ENCODE peak calls at places on chromosomes 13 and 19, in five cellular contexts. One of them, this sample, is unnamed.

GRCh38 chr13:110485604-110486003 is 75.9 kb downstream of the RAB20 start:
- DNase-seq in foreskin fibroblast: no peak
- DNase-seq in breast epithelium: no peak
- DNase-seq in cardiac fibroblast: no peak
- DNase-seq in RWPE2: no peak
- DNase-seq in this sample: no peak

GRCh38 chr13:99056381-99057014 is 78.6 kb upstream of the DOCK9 start:
- DNase-seq in RWPE2: no peak
- DNase-seq in cardiac fibroblast: no peak
- DNase-seq in breast epithelium: no peak
- DNase-seq in foreskin fibroblast: peak
- DNase-seq in this sample: no peak

GRCh38 chr19:51676566-51677083 is 16.5 kb upstream of the SPACA6 start:
- DNase-seq in cardiac fibroblast: no peak
- DNase-seq in RWPE2: no peak
- DNase-seq in foreskin fibroblast: no peak
- DNase-seq in breast epithelium: no peak
- DNase-seq in this sample: no peak

GRCh38 chr19:46303702-46304397 is 7.0 kb downstream of the HIF3A start:
- DNase-seq in breast epithelium: peak
- DNase-seq in cardiac fibroblast: peak
- DNase-seq in foreskin fibroblast: peak
- DNase-seq in RWPE2: no peak
- DNase-seq in this sample: no peak

GRCh38 chr13:110379905-110380341 is 72.8 kb downstream of the COL4A2 start:
- DNase-seq in foreskin fibroblast: peak
- DNase-seq in cardiac fibroblast: no peak
- DNase-seq in RWPE2: no peak
- DNase-seq in breast epithelium: no peak
- DNase-seq in this sample: no peak

GRCh38 chr13:46359731-46360130 is 27.3 kb downstream of the RUBCNL start:
- DNase-seq in breast epithelium: no peak
- DNase-seq in RWPE2: no peak
- DNase-seq in cardiac fibroblast: peak
- DNase-seq in foreskin fibroblast: peak
- DNase-seq in this sample: peak

GRCh38 chr13:21670883-21671792 is at the start of gene FGF9:
- DNase-seq in breast epithelium: peak
- DNase-seq in foreskin fibroblast: peak
- DNase-seq in RWPE2: no peak
- DNase-seq in cardiac fibroblast: peak
- DNase-seq in this sample: peak

GRCh38 chr13:24821207-24821606 is 57.2 kb downstream of the RNF17 start:
- DNase-seq in RWPE2: no peak
- DNase-seq in breast epithelium: no peak
- DNase-seq in foreskin fibroblast: no peak
- DNase-seq in cardiac fibroblast: no peak
- DNase-seq in this sample: no peak

GRCh38 chr19:33285441-33285927 is 16.9 kb downstream of the CEBPA start:
- DNase-seq in cardiac fibroblast: no peak
- DNase-seq in RWPE2: no peak
- DNase-seq in breast epithelium: no peak
- DNase-seq in foreskin fibroblast: no peak
- DNase-seq in this sample: no peak

GRCh38 chr19:45079063-45079910 is at the start of gene GEMIN7:
- DNase-seq in foreskin fibroblast: peak
- DNase-seq in cardiac fibroblast: peak
- DNase-seq in RWPE2: no peak
- DNase-seq in breast epithelium: peak
- DNase-seq in this sample: no peak

GRCh38 chr13:99855516-99855915 is 116.1 kb downstream of the ZIC5 start:
- DNase-seq in foreskin fibroblast: no peak
- DNase-seq in breast epithelium: no peak
- DNase-seq in RWPE2: no peak
- DNase-seq in cardiac fibroblast: no peak
- DNase-seq in this sample: no peak

GRCh38 chr19:7257148-7258041 is 36.8 kb downstream of the INSR start:
- DNase-seq in RWPE2: no peak
- DNase-seq in cardiac fibroblast: peak
- DNase-seq in breast epithelium: no peak
- DNase-seq in foreskin fibroblast: peak
- DNase-seq in this sample: no peak

GRCh38 chr19:54178581-54179261 is 5.8 kb upstream of the TMC4 start:
- DNase-seq in breast epithelium: no peak
- DNase-seq in cardiac fibroblast: no peak
- DNase-seq in RWPE2: no peak
- DNase-seq in foreskin fibroblast: no peak
- DNase-seq in this sample: no peak

GRCh38 chr13:51995677-51996551 is 15.3 kb downstream of the ATP7B start:
- DNase-seq in foreskin fibroblast: no peak
- DNase-seq in cardiac fibroblast: peak
- DNase-seq in RWPE2: no peak
- DNase-seq in breast epithelium: no peak
- DNase-seq in this sample: peak

GRCh38 chr13:54373211-54373610 is 1344.6 kb downstream of the OLFM4 start:
- DNase-seq in RWPE2: no peak
- DNase-seq in foreskin fibroblast: no peak
- DNase-seq in cardiac fibroblast: no peak
- DNase-seq in breast epithelium: no peak
- DNase-seq in this sample: no peak

GRCh38 chr19:46678110-46678732 is 17.2 kb upstream of the DACT3 start:
- DNase-seq in RWPE2: no peak
- DNase-seq in breast epithelium: no peak
- DNase-seq in foreskin fibroblast: peak
- DNase-seq in cardiac fibroblast: no peak
- DNase-seq in this sample: no peak

GRCh38 chr19:5703819-5704818 is 14.0 kb downstream of the RPL36 start:
- DNase-seq in RWPE2: no peak
- DNase-seq in breast epithelium: no peak
- DNase-seq in foreskin fibroblast: no peak
- DNase-seq in cardiac fibroblast: no peak
- DNase-seq in this sample: no peak

GRCh38 chr19:6078068-6078467 is 32.2 kb downstream of the RFX2 start:
- DNase-seq in RWPE2: no peak
- DNase-seq in foreskin fibroblast: no peak
- DNase-seq in breast epithelium: no peak
- DNase-seq in cardiac fibroblast: no peak
- DNase-seq in this sample: no peak

GRCh38 chr19:19214892-19215291 is 3.1 kb downstream of the NCAN start:
- DNase-seq in breast epithelium: no peak
- DNase-seq in foreskin fibroblast: peak
- DNase-seq in cardiac fibroblast: peak
- DNase-seq in RWPE2: no peak
- DNase-seq in this sample: no peak

GRCh38 chr19:49213791-49214190 is 56.2 kb downstream of the TRPM4 start:
- DNase-seq in foreskin fibroblast: no peak
- DNase-seq in breast epithelium: no peak
- DNase-seq in RWPE2: no peak
- DNase-seq in cardiac fibroblast: no peak
- DNase-seq in this sample: no peak

GRCh38 chr19:29260477-29261317 is 47.7 kb upstream of the UQCRFS1 start:
- DNase-seq in cardiac fibroblast: peak
- DNase-seq in RWPE2: no peak
- DNase-seq in breast epithelium: no peak
- DNase-seq in foreskin fibroblast: peak
- DNase-seq in this sample: no peak

GRCh38 chr19:21603431-21604153 is 98.2 kb downstream of the ZNF429 start:
- DNase-seq in RWPE2: no peak
- DNase-seq in cardiac fibroblast: no peak
- DNase-seq in foreskin fibroblast: no peak
- DNase-seq in breast epithelium: no peak
- DNase-seq in this sample: no peak

GRCh38 chr19:13881231-13881691 is 4.3 kb downstream of the NANOS3 start:
- DNase-seq in RWPE2: no peak
- DNase-seq in cardiac fibroblast: peak
- DNase-seq in breast epithelium: peak
- DNase-seq in foreskin fibroblast: peak
- DNase-seq in this sample: no peak

GRCh38 chr13:34028496-34029442 is 210.8 kb downstream of the RFC3 start:
- DNase-seq in foreskin fibroblast: no peak
- DNase-seq in RWPE2: no peak
- DNase-seq in cardiac fibroblast: no peak
- DNase-seq in breast epithelium: no peak
- DNase-seq in this sample: no peak

GRCh38 chr13:39047560-39047959 is 9.3 kb downstream of the NHLRC3 start:
- DNase-seq in foreskin fibroblast: no peak
- DNase-seq in breast epithelium: no peak
- DNase-seq in cardiac fibroblast: no peak
- DNase-seq in RWPE2: no peak
- DNase-seq in this sample: no peak

DNA sequence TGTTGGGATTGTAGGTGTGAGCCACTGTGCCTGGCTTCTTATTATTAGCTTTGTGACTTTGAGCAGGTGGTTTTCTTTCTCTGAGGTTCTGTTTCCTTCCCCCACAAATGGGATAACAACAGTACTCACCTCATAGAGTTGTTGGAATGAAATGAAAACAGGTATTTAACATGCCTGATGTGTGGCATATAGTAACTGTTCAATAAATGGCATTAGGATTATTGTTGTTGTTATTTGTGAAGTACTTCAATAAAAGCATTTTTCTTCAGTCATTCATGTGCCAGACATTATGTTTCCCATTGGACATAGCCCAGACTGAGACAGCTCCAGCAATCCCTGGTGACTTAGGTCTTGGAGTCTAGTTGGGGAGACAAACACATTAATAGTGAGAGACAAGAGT is 1.5 kb downstream of the MEGF8 start:
- DNase-seq in cardiac fibroblast: no peak
- DNase-seq in foreskin fibroblast: no peak
- DNase-seq in breast epithelium: no peak
- DNase-seq in RWPE2: no peak
- DNase-seq in this sample: no peak
- H3K4me3 ChIP-seq in cardiac fibroblast: no peak
- H3K4me3 ChIP-seq in foreskin fibroblast: peak
- H3K4me3 ChIP-seq in breast epithelium: no peak
- H3K4me3 ChIP-seq in RWPE2: no peak
- H3K4me3 ChIP-seq in this sample: no peak

GRCh38 chr13:62122434-62122833 is 706.8 kb upstream of the PCDH20 start:
- DNase-seq in foreskin fibroblast: no peak
- DNase-seq in cardiac fibroblast: no peak
- DNase-seq in RWPE2: no peak
- DNase-seq in breast epithelium: no peak
- DNase-seq in this sample: no peak

GRCh38 chr13:62125451-62125850 is 709.8 kb upstream of the PCDH20 start:
- DNase-seq in foreskin fibroblast: no peak
- DNase-seq in breast epithelium: no peak
- DNase-seq in cardiac fibroblast: no peak
- DNase-seq in RWPE2: no peak
- DNase-seq in this sample: no peak

GRCh38 chr13:62123409-62123808 is 707.8 kb upstream of the PCDH20 start:
- DNase-seq in foreskin fibroblast: no peak
- DNase-seq in cardiac fibroblast: no peak
- DNase-seq in RWPE2: no peak
- DNase-seq in breast epithelium: no peak
- DNase-seq in this sample: no peak

GRCh38 chr13:62119739-62120700 is 704.4 kb upstream of the PCDH20 start:
- DNase-seq in breast epithelium: no peak
- DNase-seq in foreskin fibroblast: peak
- DNase-seq in cardiac fibroblast: peak
- DNase-seq in RWPE2: no peak
- DNase-seq in this sample: no peak
- TF ChIP-seq CTCF in breast epithelium: no peak
- TF ChIP-seq CTCF in foreskin fibroblast: no peak
- TF ChIP-seq CTCF in cardiac fibroblast: peak
- TF ChIP-seq CTCF in RWPE2: peak
- TF ChIP-seq CTCF in this sample: peak

GRCh38 chr13:97437729-97438128 is 3.8 kb downstream of the RAP2A start:
- DNase-seq in RWPE2: no peak
- DNase-seq in cardiac fibroblast: no peak
- DNase-seq in foreskin fibroblast: no peak
- DNase-seq in breast epithelium: no peak
- DNase-seq in this sample: no peak
- H3K4me3 ChIP-seq in RWPE2: no peak
- H3K4me3 ChIP-seq in cardiac fibroblast: no peak
- H3K4me3 ChIP-seq in foreskin fibroblast: no peak
- H3K4me3 ChIP-seq in breast epithelium: no peak
- H3K4me3 ChIP-seq in this sample: no peak

GRCh38 chr19:56664511-56664910 is 7.0 kb downstream of the ZNF835 start:
- DNase-seq in cardiac fibroblast: no peak
- DNase-seq in RWPE2: no peak
- DNase-seq in foreskin fibroblast: no peak
- DNase-seq in breast epithelium: no peak
- DNase-seq in this sample: no peak

GRCh38 chr19:56663931-56664500 is 7.5 kb downstream of the ZNF835 start:
- DNase-seq in foreskin fibroblast: no peak
- DNase-seq in cardiac fibroblast: no peak
- DNase-seq in RWPE2: no peak
- DNase-seq in breast epithelium: no peak
- DNase-seq in this sample: no peak

GRCh38 chr19:56661248-56661647 is 10.3 kb downstream of the ZNF835 start:
- DNase-seq in breast epithelium: no peak
- DNase-seq in cardiac fibroblast: no peak
- DNase-seq in RWPE2: no peak
- DNase-seq in foreskin fibroblast: no peak
- DNase-seq in this sample: no peak

GRCh38 chr19:56660381-56661105 is 11.0 kb downstream of the ZNF835 start:
- DNase-seq in RWPE2: no peak
- DNase-seq in cardiac fibroblast: no peak
- DNase-seq in foreskin fibroblast: no peak
- DNase-seq in breast epithelium: no peak
- DNase-seq in this sample: no peak
- TF ChIP-seq CTCF in RWPE2: no peak
- TF ChIP-seq CTCF in cardiac fibroblast: peak
- TF ChIP-seq CTCF in foreskin fibroblast: no peak
- TF ChIP-seq CTCF in breast epithelium: no peak
- TF ChIP-seq CTCF in this sample: no peak